ENCODE peak calls at places on chromosome 3, in nine cellular contexts. One of them, this sample, is unnamed.

GRCh38 chr3:72699631-72700030 is 148.6 kb downstream of the SHQ1 start:
- DNase-seq in H9: no peak
- DNase-seq in pancreas: no peak
- DNase-seq in NCI-H187 treated with DMSO at 0.1 percent for 48 hours: no peak
- DNase-seq in LoVo: no peak
- DNase-seq in Jurkat, Clone E6-1: no peak
- DNase-seq in NCI-H1105: no peak
- DNase-seq in NCI-H1694 treated with DMSO at 0.1 percent for 48 hours: no peak
- DNase-seq in WTC11: no peak
- DNase-seq in this sample: no peak

GRCh38 chr3:17518189-17519059 is 224.0 kb downstream of the TBC1D5 start:
- DNase-seq in H9: peak
- DNase-seq in pancreas: no peak
- DNase-seq in NCI-H187 treated with DMSO at 0.1 percent for 48 hours: no peak
- DNase-seq in LoVo: no peak
- DNase-seq in Jurkat, Clone E6-1: no peak
- DNase-seq in NCI-H1105: peak
- DNase-seq in NCI-H1694 treated with DMSO at 0.1 percent for 48 hours: no peak
- DNase-seq in WTC11: peak
- DNase-seq in this sample: no peak

GRCh38 chr3:167813169-167814123 is 77.9 kb downstream of the SERPINI1 start:
- DNase-seq in H9: no peak
- DNase-seq in pancreas: no peak
- DNase-seq in NCI-H187 treated with DMSO at 0.1 percent for 48 hours: no peak
- DNase-seq in LoVo: no peak
- DNase-seq in Jurkat, Clone E6-1: no peak
- DNase-seq in NCI-H1105: no peak
- DNase-seq in NCI-H1694 treated with DMSO at 0.1 percent for 48 hours: no peak
- DNase-seq in WTC11: no peak
- DNase-seq in this sample: no peak

GRCh38 chr3:148839805-148840204 is 12.2 kb downstream of the CPB1 start:
- DNase-seq in H9: no peak
- DNase-seq in pancreas: no peak
- DNase-seq in NCI-H187 treated with DMSO at 0.1 percent for 48 hours: no peak
- DNase-seq in LoVo: no peak
- DNase-seq in Jurkat, Clone E6-1: no peak
- DNase-seq in NCI-H1105: no peak
- DNase-seq in NCI-H1694 treated with DMSO at 0.1 percent for 48 hours: no peak
- DNase-seq in WTC11: no peak
- DNase-seq in this sample: no peak

GRCh38 chr3:182436547-182436946 is 356.8 kb upstream of the ATP11B start:
- DNase-seq in H9: no peak
- DNase-seq in pancreas: no peak
- DNase-seq in NCI-H187 treated with DMSO at 0.1 percent for 48 hours: peak
- DNase-seq in LoVo: no peak
- DNase-seq in Jurkat, Clone E6-1: no peak
- DNase-seq in NCI-H1105: peak
- DNase-seq in NCI-H1694 treated with DMSO at 0.1 percent for 48 hours: no peak
- DNase-seq in WTC11: no peak
- DNase-seq in this sample: no peak

GRCh38 chr3:161149529-161149928 is 44.4 kb upstream of the B3GALNT1 start:
- DNase-seq in H9: no peak
- DNase-seq in pancreas: no peak
- DNase-seq in NCI-H187 treated with DMSO at 0.1 percent for 48 hours: no peak
- DNase-seq in LoVo: no peak
- DNase-seq in Jurkat, Clone E6-1: no peak
- DNase-seq in NCI-H1105: no peak
- DNase-seq in NCI-H1694 treated with DMSO at 0.1 percent for 48 hours: no peak
- DNase-seq in WTC11: no peak
- DNase-seq in this sample: no peak

GRCh38 chr3:195522254-195523023 is 20.7 kb downstream of the PPP1R2 start:
- DNase-seq in H9: no peak
- DNase-seq in pancreas: no peak
- DNase-seq in NCI-H187 treated with DMSO at 0.1 percent for 48 hours: no peak
- DNase-seq in LoVo: peak
- DNase-seq in Jurkat, Clone E6-1: peak
- DNase-seq in NCI-H1105: peak
- DNase-seq in NCI-H1694 treated with DMSO at 0.1 percent for 48 hours: peak
- DNase-seq in WTC11: no peak
- DNase-seq in this sample: no peak

GRCh38 chr3:152375546-152375945 is 106.8 kb downstream of the MBNL1 start:
- DNase-seq in H9: no peak
- DNase-seq in pancreas: no peak
- DNase-seq in NCI-H187 treated with DMSO at 0.1 percent for 48 hours: no peak
- DNase-seq in LoVo: no peak
- DNase-seq in Jurkat, Clone E6-1: no peak
- DNase-seq in NCI-H1105: no peak
- DNase-seq in NCI-H1694 treated with DMSO at 0.1 percent for 48 hours: no peak
- DNase-seq in WTC11: no peak
- DNase-seq in this sample: no peak

GRCh38 chr3:172221550-172221949 is 182.2 kb downstream of the FNDC3B start:
- DNase-seq in H9: no peak
- DNase-seq in pancreas: no peak
- DNase-seq in NCI-H187 treated with DMSO at 0.1 percent for 48 hours: no peak
- DNase-seq in LoVo: no peak
- DNase-seq in Jurkat, Clone E6-1: no peak
- DNase-seq in NCI-H1105: no peak
- DNase-seq in NCI-H1694 treated with DMSO at 0.1 percent for 48 hours: no peak
- DNase-seq in WTC11: no peak
- DNase-seq in this sample: no peak

GRCh38 chr3:48847586-48848423 is at the start of gene PRKAR2A:
- DNase-seq in H9: peak
- DNase-seq in pancreas: peak
- DNase-seq in NCI-H187 treated with DMSO at 0.1 percent for 48 hours: peak
- DNase-seq in LoVo: peak
- DNase-seq in Jurkat, Clone E6-1: peak
- DNase-seq in NCI-H1105: peak
- DNase-seq in NCI-H1694 treated with DMSO at 0.1 percent for 48 hours: peak
- DNase-seq in WTC11: peak
- DNase-seq in this sample: no peak

GRCh38 chr3:121914081-121914998 is 20.1 kb downstream of the SLC15A2 start:
- DNase-seq in H9: peak
- DNase-seq in pancreas: no peak
- DNase-seq in NCI-H187 treated with DMSO at 0.1 percent for 48 hours: no peak
- DNase-seq in LoVo: no peak
- DNase-seq in Jurkat, Clone E6-1: no peak
- DNase-seq in NCI-H1105: no peak
- DNase-seq in NCI-H1694 treated with DMSO at 0.1 percent for 48 hours: no peak
- DNase-seq in WTC11: peak
- DNase-seq in this sample: no peak